ENCODE peak calls at places on chromosomes 4 and X, in eight cellular contexts. P is psoas muscle; F is transverse colon; M is CD8-positive, alpha-beta T cell; J is suprapubic skin; T is heart right ventricle; D is upper lobe of right lung; Z is HL-60. N is an unnamed sample.

GRCh38 chr4:27463816-27464215 is 603.2 kb downstream of the STIM2 start:
- DNase-seq in P (no peak), F (no peak), M (no peak), J (no peak), T (no peak), D (no peak), Z (no peak), N (no peak)

GRCh38 chr4:100593933-100594332 is 76.1 kb upstream of the EMCN start:
- DNase-seq in P (no peak), F (no peak), M (no peak), J (no peak), T (no peak), D (no peak), Z (peak; percentile 83), N (no peak)

GRCh38 chr4:8110071-8110986 is 48.3 kb downstream of the ABLIM2 start:
- DNase-seq in P (peak; percentile 75), F (no peak), M (no peak), J (no peak), T (no peak), D (no peak), Z (no peak), N (no peak)

GRCh38 chr4:142427456-142427855 is 418.6 kb downstream of the INPP4B start:
- DNase-seq in P (no peak), F (no peak), M (no peak), J (no peak), T (no peak), D (no peak), Z (no peak), N (no peak)

GRCh38 chrX:12446342-12447075 is 308.2 kb downstream of the FRMPD4 start:
- DNase-seq in P (no peak), F (no peak), M (no peak), J (no peak), T (no peak), D (no peak), Z (no peak), N (no peak)

GRCh38 chr4:38313175-38313574 is 350.8 kb upstream of the KLF3 start:
- DNase-seq in P (no peak), F (peak; percentile 83), M (no peak), J (no peak), T (no peak), D (no peak), Z (no peak), N (peak; percentile 88)

GRCh38 chrX:117510453-117510852 is 606.2 kb downstream of the KLHL13 start:
- DNase-seq in P (no peak), F (no peak), M (no peak), J (no peak), T (no peak), D (no peak), Z (no peak), N (no peak)

GRCh38 chr4:104490770-104491395 is 3.8 kb downstream of the CXXC4 start:
- DNase-seq in P (peak; percentile 82), F (peak; percentile 74), M (peak; percentile 44), J (peak; percentile 81), T (peak; percentile 81), D (peak; percentile 88), Z (peak; percentile 56), N (peak; percentile 78)

GRCh38 chr4:960736-961650 is 12.4 kb downstream of the DGKQ start:
- DNase-seq in P (peak; percentile 51), F (no peak), M (no peak), J (no peak), T (no peak), D (no peak), Z (no peak), N (peak; percentile 40)

GRCh38 chr4:1048781-1049590 is 37.6 kb downstream of the FGFRL1 start:
- DNase-seq in P (no peak), F (no peak), M (no peak), J (peak; percentile 45), T (no peak), D (peak; percentile 67), Z (peak; percentile 62), N (peak; percentile 46)

GRCh38 chr4:2408401-2408958 is 10.0 kb downstream of the ZFYVE28 start:
- DNase-seq in P (no peak), F (peak; percentile 55), M (no peak), J (no peak), T (no peak), D (peak; percentile 61), Z (no peak), N (no peak)

GRCh38 chrX:23822397-23822796 is 39.4 kb downstream of the SAT1 start:
- DNase-seq in P (no peak), F (peak; percentile 35), M (no peak), J (no peak), T (no peak), D (no peak), Z (no peak), N (no peak)

GRCh38 chr4:66062044-66062443 is 391.8 kb upstream of the EPHA5 start:
- DNase-seq in P (no peak), F (no peak), M (no peak), J (no peak), T (no peak), D (no peak), Z (no peak), N (no peak)

GRCh38 chrX:96372313-96373046 is 312.2 kb upstream of the DIAPH2 start:
- DNase-seq in P (no peak), F (no peak), M (no peak), J (no peak), T (no peak), D (no peak), Z (peak; percentile 51), N (no peak)

GRCh38 chrX:21725498-21725897 is 32.4 kb downstream of the SMPX start:
- DNase-seq in P (no peak), F (no peak), M (no peak), J (no peak), T (no peak), D (no peak), Z (no peak), N (no peak)

GRCh38 chrX:115547448-115547847 is 13.5 kb upstream of the PLS3 start:
- DNase-seq in P (no peak), F (no peak), M (no peak), J (no peak), T (no peak), D (no peak), Z (no peak), N (no peak)

GRCh38 chr4:119659576-119659975 is 31.0 kb upstream of the PDE5A start:
- DNase-seq in P (no peak), F (no peak), M (no peak), J (no peak), T (no peak), D (no peak), Z (no peak), N (no peak)

GRCh38 chrX:123083924-123084323 is 100.2 kb upstream of the GRIA3 start:
- DNase-seq in P (no peak), F (no peak), M (no peak), J (no peak), T (no peak), D (no peak), Z (no peak), N (no peak)

GRCh38 chr4:108159845-108160244 is 8.9 kb downstream of the LEF1 start:
- DNase-seq in P (no peak), F (no peak), M (no peak), J (no peak), T (no peak), D (no peak), Z (no peak), N (no peak)

GRCh38 chrX:125532411-125533089 is 212.9 kb downstream of the TEX13C start:
- DNase-seq in P (no peak), F (no peak), M (no peak), J (no peak), T (no peak), D (no peak), Z (no peak), N (no peak)

DNA sequence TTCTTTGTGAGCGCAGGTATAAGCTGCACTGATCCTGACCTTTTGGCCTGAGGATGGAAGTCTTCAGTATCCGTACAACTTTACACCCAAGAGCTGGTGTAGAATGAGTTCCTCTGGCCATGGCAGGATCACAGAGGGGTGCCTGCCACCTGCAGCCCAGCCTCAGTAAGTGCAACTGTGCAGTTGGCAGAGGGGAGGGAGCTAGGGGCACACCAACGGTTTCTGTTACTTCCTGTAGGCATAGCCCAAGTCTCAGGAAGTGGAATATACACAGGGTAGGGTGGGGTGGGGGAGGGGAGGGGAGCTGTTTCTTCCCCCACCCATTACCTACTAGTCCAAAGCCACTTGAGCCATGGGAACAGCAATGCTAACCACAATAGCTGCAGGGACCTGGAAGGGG is 85.4 kb upstream of the GBA3 start:
- DNase-seq in P (peak; percentile 67), F (peak; percentile 56), M (peak; percentile 11), J (no peak), T (no peak), D (no peak), Z (peak; percentile 87), N (peak; percentile 59)
- TF ChIP-seq CTCF in P (peak; percentile 65), F (peak; percentile 65), M (peak; percentile 43), J (no peak), T (peak; percentile 33), D (peak; percentile 62), Z (peak; percentile 48), N (peak; percentile 39)

GRCh38 chr4:46908148-46908547 is 897 bp downstream of the COX7B2 start:
- DNase-seq in P (no peak), F (no peak), M (no peak), J (no peak), T (no peak), D (no peak), Z (no peak), N (no peak)

DNA sequence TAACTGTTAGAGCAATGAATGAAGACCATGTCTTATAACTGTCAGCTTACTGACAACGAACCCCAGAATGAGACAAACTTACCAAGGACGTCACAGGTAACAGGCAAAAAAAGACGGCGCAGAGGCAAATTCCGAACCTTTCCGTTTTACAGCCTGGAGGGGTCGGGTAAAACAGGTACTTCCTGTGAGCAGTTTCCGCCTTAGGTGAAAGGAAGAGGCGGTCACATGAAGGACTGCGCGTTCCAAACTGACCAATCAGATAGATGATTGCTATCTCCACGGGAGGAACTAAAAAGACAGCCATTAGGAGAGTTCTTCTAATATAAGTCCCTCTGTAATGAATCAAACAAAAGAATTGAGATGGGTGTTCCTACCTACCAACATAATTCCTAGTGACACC is at the start of gene COX7B2:
- DNase-seq in P (no peak), F (no peak), M (no peak), J (no peak), T (no peak), D (no peak), Z (no peak), N (no peak)
- H3K27ac ChIP-seq in P (no peak within 1 kb of the TSS), F (no peak within 1 kb of the TSS), M (no peak within 1 kb of the TSS), J (no peak within 1 kb of the TSS), T (no peak within 1 kb of the TSS), D (no peak within 1 kb of the TSS), Z (no peak within 1 kb of the TSS), N (no peak within 1 kb of the TSS)

DNA sequence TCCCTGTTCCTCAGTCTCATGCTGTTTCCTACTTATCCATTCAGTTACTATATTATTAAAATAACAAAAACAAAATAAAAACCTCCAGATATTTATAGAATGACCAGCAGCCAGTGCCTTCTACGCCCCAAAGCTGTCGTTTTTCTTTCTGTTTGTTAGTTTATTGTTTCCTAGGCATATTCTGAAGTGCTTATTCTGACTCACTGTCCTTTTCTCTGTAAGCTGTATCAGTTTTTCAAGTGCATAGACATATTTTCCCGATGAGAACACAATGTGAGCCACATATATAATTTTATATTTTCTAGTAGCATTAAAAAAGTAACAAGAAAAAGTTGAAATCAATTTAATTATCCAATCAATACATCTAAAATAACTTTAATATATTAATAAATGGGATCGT is 2158.6 kb upstream of the TENM3 start:
- DNase-seq in P (no peak), F (no peak), M (no peak), J (no peak), T (no peak), D (no peak), Z (no peak), N (no peak)
- H3K4me3 ChIP-seq in P (no peak overlapping the region), F (no peak overlapping the region), M (no peak overlapping the region), J (no peak overlapping the region), T (no peak overlapping the region), D (no peak overlapping the region), Z (no peak overlapping the region), N (no peak overlapping the region)

GRCh38 chr4:6892190-6892908 is 17.3 kb upstream of the TBC1D14 start:
- DNase-seq in P (peak; percentile 79), F (peak; percentile 61), M (no peak), J (no peak), T (peak; percentile 51), D (peak; percentile 69), Z (peak; percentile 86), N (peak; percentile 82)
- TF ChIP-seq CTCF in P (no peak), F (peak; percentile 12), M (no peak), J (no peak), T (no peak), D (peak; percentile 17), Z (no peak), N (peak; percentile 49)